ENCODE peak calls at places on chromosomes 16 and 17, in seven cellular contexts. P, I, C, Q, S, O and B are unnamed samples.
A peak's percentile ranks its signal among the peaks of the same experiment; 100 is the strongest.

GRCh38 chr16:49484454-49484853 is 110.8 kb downstream of the C16orf78 start:
- DNase-seq in P (peak; percentile 27), I (peak; percentile 5), C (no peak), Q (peak; percentile 66), S (peak; percentile 86), O (peak; percentile 72), B (peak; percentile 75)

GRCh38 chr17:9537177-9537776 is 38.3 kb downstream of the STX8 start:
- DNase-seq in P (no peak), I (no peak), C (no peak), Q (no peak), S (peak; percentile 21), O (no peak), B (no peak)

GRCh38 chr16:13138528-13138927 is 237.1 kb downstream of the SHISA9 start:
- DNase-seq in P (no peak), I (no peak), C (no peak), Q (no peak), S (no peak), O (no peak), B (no peak)

GRCh38 chr16:796296-797119 is 4.0 kb downstream of the GNG13 start:
- DNase-seq in P (no peak), I (no peak), C (no peak), Q (no peak), S (no peak), O (no peak), B (no peak)

GRCh38 chr16:64211306-64211705 is 910.6 kb downstream of the CDH11 start:
- DNase-seq in P (no peak), I (no peak), C (no peak), Q (no peak), S (no peak), O (no peak), B (no peak)

GRCh38 chr16:69417537-69418199 is 6.8 kb upstream of the CYB5B start:
- DNase-seq in P (no peak), I (no peak), C (no peak), Q (no peak), S (no peak), O (no peak), B (no peak)

GRCh38 chr16:12315330-12316138 is 339.0 kb downstream of the SNX29 start:
- DNase-seq in P (no peak), I (no peak), C (no peak), Q (no peak), S (no peak), O (no peak), B (no peak)

GRCh38 chr17:6556121-6557039 is at the start of gene PITPNM3:
- DNase-seq in P (peak; percentile 68), I (no peak), C (no peak), Q (peak; percentile 50), S (peak; percentile 72), O (no peak), B (no peak)

GRCh38 chr17:58786586-58787295 is 31.1 kb downstream of the PPM1E start:
- DNase-seq in P (no peak), I (no peak), C (no peak), Q (no peak), S (no peak), O (no peak), B (peak; percentile 26)